ENCODE peak calls at places on chromosomes 13 and 19, in eight cellular contexts. Y, H, Q, U, R, X, Z and S are unnamed samples.

GRCh38 chr19:5691205-5691929 is 1.3 kb downstream of the RPL36 start:
- DNase-seq in Y (no peak), H (no peak), Q (peak; percentile 69), U (no peak), R (peak; percentile 35), X (no peak), Z (no peak), S (peak; percentile 31)

GRCh38 chr13:67064920-67065319 is 165.2 kb downstream of the PCDH9 start:
- DNase-seq in Y (no peak), H (no peak), Q (no peak), U (no peak), R (no peak), X (no peak), Z (no peak), S (no peak)

GRCh38 chr13:112885782-112886268 is 83.2 kb upstream of the MCF2L start:
- DNase-seq in Y (peak; percentile 76), H (peak; percentile 83), Q (no peak), U (no peak), R (no peak), X (no peak), Z (no peak), S (peak; percentile 87)

GRCh38 chr19:27824108-27824507 is 1388.8 kb downstream of the UQCRFS1 start:
- DNase-seq in Y (no peak), H (no peak), Q (no peak), U (no peak), R (no peak), X (no peak), Z (no peak), S (no peak)

GRCh38 chr19:40921005-40921897 is 39.2 kb upstream of the CYP2A7 start:
- DNase-seq in Y (no peak), H (no peak), Q (no peak), U (no peak), R (no peak), X (no peak), Z (no peak), S (no peak)

GRCh38 chr13:63999614-64000013 is 2584.0 kb upstream of the PCDH20 start:
- DNase-seq in Y (no peak), H (no peak), Q (no peak), U (no peak), R (no peak), X (no peak), Z (no peak), S (no peak)

GRCh38 chr13:105510363-105510762 is 1025.1 kb downstream of the EFNB2 start:
- DNase-seq in Y (no peak), H (no peak), Q (no peak), U (no peak), R (no peak), X (no peak), Z (no peak), S (no peak)

GRCh38 chr13:102190930-102191329 is 210.9 kb downstream of the FGF14 start:
- DNase-seq in Y (no peak), H (no peak), Q (no peak), U (no peak), R (no peak), X (no peak), Z (no peak), S (no peak)

GRCh38 chr19:12703056-12703455 is 6.6 kb upstream of the FBXW9 start:
- DNase-seq in Y (no peak), H (peak; percentile 88), Q (peak; percentile 36), U (no peak), R (no peak), X (no peak), Z (no peak), S (peak; percentile 43)

GRCh38 chr13:113205428-113205931 is 3.0 kb downstream of the PCID2 start:
- DNase-seq in Y (no peak), H (no peak), Q (no peak), U (no peak), R (peak; percentile 36), X (no peak), Z (no peak), S (peak; percentile 65)

GRCh38 chr19:1503089-1503924 is 9.5 kb downstream of the ADAMTSL5 start:
- DNase-seq in Y (peak; percentile 14), H (peak; percentile 82), Q (peak; percentile 79), U (peak; percentile 31), R (peak; percentile 60), X (no peak), Z (peak; percentile 33), S (peak; percentile 32)

GRCh38 chr19:49499030-49499670 is 2.9 kb downstream of the RPS11 start:
- DNase-seq in Y (no peak), H (no peak), Q (peak; percentile 48), U (no peak), R (peak; percentile 53), X (no peak), Z (no peak), S (no peak)

GRCh38 chr13:75771818-75772217 is 135.7 kb downstream of the LMO7 start:
- DNase-seq in Y (peak; percentile 43), H (no peak), Q (no peak), U (no peak), R (no peak), X (no peak), Z (no peak), S (peak; percentile 91)